ENCODE peak calls at places on chromosomes 5 and 9, in five cellular contexts. B is fibroblast of mammary gland, V is A549, R is GM12865, D is tibial artery. X is an unnamed sample.
A peak's percentile ranks its signal among the peaks of the same experiment; 100 is the strongest.

GRCh38 chr9:116959775-116960174 is 272.7 kb downstream of the TRIM32 start:
- DNase-seq in B (no peak), V (no peak), R (no peak), D (no peak), X (no peak)

GRCh38 chr5:176721509-176721908 is 74.2 kb downstream of the TSPAN17 start:
- DNase-seq in B (no peak), V (no peak), R (no peak), D (no peak), X (no peak)

GRCh38 chr5:78483809-78484521 is 123.5 kb downstream of the SCAMP1 start:
- DNase-seq in B (peak; percentile 79), V (peak; percentile 20), R (peak; percentile 69), D (no peak), X (peak; percentile 90)

GRCh38 chr5:92909545-92909962 is 671.5 kb downstream of the NR2F1-AS1 start:
- DNase-seq in B (no peak), V (peak; percentile 17), R (no peak), D (no peak), X (peak; percentile 71)

GRCh38 chr5:130032807-130033206 is 128.5 kb downstream of the CHSY3 start:
- DNase-seq in B (no peak), V (no peak), R (no peak), D (peak; percentile 59), X (no peak)

GRCh38 chr5:27855491-27855890 is 817.1 kb upstream of the CDH9 start:
- DNase-seq in B (no peak), V (peak; percentile 43), R (no peak), D (no peak), X (no peak)

GRCh38 chr9:133379153-133380086 is 3.3 kb downstream of the STKLD1 start:
- DNase-seq in B (no peak), V (no peak), R (no peak), D (no peak), X (no peak)

GRCh38 chr9:132943677-132944293 is 631 bp downstream of the TSC1 start:
- DNase-seq in B (peak; percentile 6), V (no peak), R (peak; percentile 24), D (no peak), X (peak; percentile 9)

GRCh38 chr5:148972958-148973357 is 89.9 kb downstream of the SH3TC2 start:
- DNase-seq in B (peak; percentile 88), V (peak; percentile 68), R (no peak), D (peak; percentile 73), X (peak; percentile 62)

GRCh38 chr5:9545301-9545958 is 445 bp downstream of the SEMA5A start:
- DNase-seq in B (no peak), V (no peak), R (no peak), D (no peak), X (no peak)

GRCh38 chr9:5044160-5044559 is 59.1 kb downstream of the JAK2 start:
- DNase-seq in B (no peak), V (no peak), R (no peak), D (no peak), X (no peak)
- H3K4me3 ChIP-seq in B (no peak overlapping the region), V (no peak overlapping the region), R (no peak overlapping the region), D (no peak overlapping the region), X (no peak overlapping the region)

DNA sequence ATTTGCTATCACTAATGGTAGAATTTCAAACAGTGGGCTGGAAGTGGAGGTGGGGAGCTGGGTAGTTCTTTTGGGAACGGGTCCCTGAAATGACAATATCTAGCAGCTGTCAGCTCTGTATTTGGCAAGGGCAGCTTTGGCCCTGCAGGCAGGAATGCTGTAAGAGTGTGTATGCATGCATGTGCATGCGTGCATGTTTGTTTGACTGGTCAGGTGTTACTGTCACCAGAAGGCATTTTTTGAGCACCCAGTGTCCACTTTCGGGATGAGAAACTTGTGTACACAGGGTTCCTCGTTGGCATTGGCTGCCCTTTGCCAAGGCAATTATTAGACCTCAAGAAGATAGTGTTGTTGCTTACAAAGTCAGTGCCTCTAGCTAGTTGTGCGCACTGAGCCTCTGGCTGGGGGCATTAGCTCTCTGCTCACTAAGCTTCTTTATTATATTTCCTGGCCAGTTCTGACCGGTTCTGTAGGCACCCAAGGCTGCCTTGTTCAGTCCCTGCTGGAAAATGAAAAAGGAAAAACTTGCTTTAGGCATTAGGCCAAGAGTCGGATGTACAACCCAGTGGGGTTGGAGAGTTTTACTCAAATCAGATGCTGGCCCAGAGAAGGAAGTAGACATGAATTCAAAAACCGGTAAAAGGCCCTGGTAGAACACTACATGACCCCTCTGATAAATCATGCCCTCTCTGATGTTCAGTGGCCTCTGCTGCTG is 2.0 kb downstream of the CYFIP2 start:
- DNase-seq in B (no peak), V (no peak), R (no peak), D (no peak), X (no peak)
- TF ChIP-seq CTCF in B (no peak), V (no peak), R (no peak), D (no peak), X (peak; percentile 6)

GRCh38 chr9:92432972-92433548 is 8.8 kb upstream of the OMD start:
- DNase-seq in B (no peak), V (no peak), R (no peak), D (no peak), X (no peak)
- H3K4me3 ChIP-seq in B (no peak overlapping the region), V (no peak overlapping the region), R (no peak overlapping the region), D (no peak overlapping the region), X (no peak overlapping the region)

GRCh38 chr9:136023401-136024225 is 62.4 kb upstream of the UBAC1 start:
- DNase-seq in B (peak; percentile 85), V (no peak), R (no peak), D (peak; percentile 59), X (peak; percentile 63)

GRCh38 chr9:136022731-136023400 is 61.7 kb upstream of the UBAC1 start:
- DNase-seq in B (no peak), V (no peak), R (no peak), D (no peak), X (no peak)

GRCh38 chr9:136020671-136021070 is 59.5 kb upstream of the UBAC1 start:
- DNase-seq in B (no peak), V (no peak), R (no peak), D (no peak), X (no peak)

GRCh38 chr9:136021171-136021890 is 60.2 kb upstream of the UBAC1 start:
- DNase-seq in B (no peak), V (no peak), R (no peak), D (no peak), X (no peak)

DNA sequence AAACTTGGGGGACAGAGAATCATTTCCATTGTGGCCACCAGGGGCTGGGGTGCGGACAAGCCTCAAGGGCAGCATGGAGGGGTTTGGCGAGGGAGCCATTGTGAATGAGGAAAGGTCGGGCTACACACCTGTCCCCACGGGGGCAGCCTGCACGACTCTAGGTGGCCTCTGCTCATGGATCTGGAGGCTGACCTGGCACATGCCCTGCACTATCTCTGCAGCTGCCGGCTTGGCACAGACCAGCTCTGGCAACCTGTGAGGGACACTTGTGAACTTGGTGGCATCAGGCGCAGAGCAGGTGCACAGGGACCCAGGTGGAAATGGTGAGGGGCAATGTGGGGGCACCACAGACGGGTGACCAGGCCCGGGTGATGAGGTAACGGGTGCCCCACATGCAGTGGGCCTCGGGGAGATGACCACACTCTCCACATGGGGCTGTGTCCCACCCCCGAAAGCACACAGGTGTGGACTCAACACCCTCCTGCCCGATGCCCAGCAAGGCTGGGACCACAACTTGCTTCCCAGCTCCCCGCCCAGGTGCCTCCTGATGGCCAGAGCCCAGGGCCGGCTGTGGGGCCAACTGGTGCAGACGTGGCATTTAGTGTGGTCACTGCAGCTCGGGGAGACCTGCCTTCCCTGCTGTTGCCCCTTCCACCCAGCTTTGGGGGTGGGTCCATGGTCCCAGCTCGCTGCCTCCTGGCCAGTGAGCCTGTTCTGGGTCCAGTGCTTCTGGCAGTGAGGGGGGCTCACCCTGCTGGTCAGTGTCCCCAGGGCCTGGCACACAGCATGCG is 60.9 kb upstream of the UBAC1 start:
- DNase-seq in B (no peak), V (no peak), R (no peak), D (peak; percentile 16), X (no peak)
- TF ChIP-seq CTCF in B (no peak), V (no peak), R (no peak), D (no peak), X (peak; percentile 30)

DNA sequence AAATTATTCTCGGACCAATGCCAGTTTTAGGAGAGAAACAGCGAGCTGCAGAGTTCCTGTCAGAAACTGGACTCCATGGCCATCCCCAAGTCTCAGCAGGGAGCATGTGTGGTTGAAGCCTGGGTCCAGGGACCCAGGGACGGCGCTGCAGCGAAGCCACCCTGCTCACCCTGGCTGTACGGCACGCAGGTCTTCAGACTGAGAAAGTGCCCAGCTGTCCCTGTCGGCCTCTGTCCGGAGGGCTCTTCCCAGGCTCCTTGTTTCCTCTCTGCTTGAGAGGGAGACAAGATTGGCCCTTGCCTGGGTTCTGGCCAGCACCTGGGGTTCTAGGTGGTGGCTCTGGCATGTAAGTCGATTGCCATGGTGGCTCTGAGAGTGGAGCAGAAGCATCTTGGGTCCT is 26.9 kb downstream of the PTGES2 start:
- DNase-seq in B (no peak), V (no peak), R (no peak), D (no peak), X (no peak)
- H3K4me3 ChIP-seq in B (no peak overlapping the region), V (no peak overlapping the region), R (no peak overlapping the region), D (peak overlapping the region; percentile 58), X (peak overlapping the region; percentile 17)

DNA sequence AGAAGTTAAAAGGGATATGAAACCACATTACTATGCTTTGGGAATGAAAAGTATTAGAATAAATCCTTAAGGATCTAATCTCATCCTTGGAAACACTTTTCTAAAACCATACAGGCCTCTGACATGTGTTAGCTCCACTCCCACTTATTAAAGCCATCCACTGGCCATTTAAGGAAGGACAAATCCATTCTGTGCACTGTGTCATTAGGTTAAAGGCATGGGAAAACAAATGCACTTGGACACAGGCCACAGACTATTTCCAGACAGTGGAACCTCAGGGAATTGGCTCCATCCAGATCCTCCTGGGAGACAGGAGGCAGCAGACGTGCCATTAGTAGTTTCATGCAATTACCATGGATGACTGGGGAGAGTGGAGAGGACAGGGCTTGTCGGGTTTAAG is 454.9 kb downstream of the ENC1 start:
- DNase-seq in B (no peak), V (no peak), R (no peak), D (no peak), X (no peak)
- TF ChIP-seq CTCF in B (no peak), V (no peak), R (no peak), D (no peak), X (no peak)

X was measured in choroid plexus epithelial cell.